ENCODE peak calls at places on chromosome 10, in four cellular contexts. E is MM.1S, K is GM23248, S is OCI-LY7. P is an unnamed sample.
A peak's percentile ranks its signal among the peaks of the same experiment; 100 is the strongest.

GRCh38 chr10:12549297-12549696 is 199.9 kb downstream of the CAMK1D start:
- DNase-seq in E (peak; percentile 58), K (no peak), S (peak; percentile 40), P (peak; percentile 54)

GRCh38 chr10:119304541-119304940 is 97.2 kb downstream of the GRK5 start:
- DNase-seq in E (no peak), K (no peak), S (peak; percentile 43), P (peak; percentile 57)

GRCh38 chr10:96496281-96496925 is 17.3 kb downstream of the TLL2 start:
- DNase-seq in E (no peak), K (peak; percentile 65), S (no peak), P (peak; percentile 35)

GRCh38 chr10:22334414-22335203 is 10.7 kb upstream of the SPAG6 start:
- DNase-seq in E (no peak), K (no peak), S (no peak), P (no peak)

GRCh38 chr10:3199488-3199887 is 26.9 kb upstream of the PITRM1 start:
- DNase-seq in E (no peak), K (no peak), S (no peak), P (no peak)

GRCh38 chr10:94129393-94130130 is 135.8 kb downstream of the PLCE1 start:
- DNase-seq in E (no peak), K (peak; percentile 91), S (no peak), P (no peak)

GRCh38 chr10:29681700-29682444 is 47.1 kb upstream of the SVIL start:
- DNase-seq in E (no peak), K (no peak), S (peak; percentile 11), P (no peak)

GRCh38 chr10:101565936-101566332 is 22.1 kb downstream of the POLL start:
- DNase-seq in E (no peak), K (no peak), S (no peak), P (no peak)

GRCh38 chr10:43255644-43256431 is 11.0 kb downstream of the RASGEF1A start:
- DNase-seq in E (peak; percentile 19), K (peak; percentile 56), S (peak; percentile 68), P (peak; percentile 85)

GRCh38 chr10:125062244-125063208 is 97.8 kb downstream of the CTBP2 start:
- DNase-seq in E (no peak), K (no peak), S (no peak), P (no peak)

GRCh38 chr10:125060486-125060850 is 99.9 kb downstream of the CTBP2 start:
- DNase-seq in E (no peak), K (peak; percentile 88), S (no peak), P (no peak)

GRCh38 chr10:125060038-125060437 is 100.3 kb downstream of the CTBP2 start:
- DNase-seq in E (no peak), K (peak; percentile 54), S (no peak), P (no peak)

GRCh38 chr10:125061557-125062243 is 98.7 kb downstream of the CTBP2 start:
- DNase-seq in E (no peak), K (no peak), S (peak; percentile 64), P (peak; percentile 81)

DNA sequence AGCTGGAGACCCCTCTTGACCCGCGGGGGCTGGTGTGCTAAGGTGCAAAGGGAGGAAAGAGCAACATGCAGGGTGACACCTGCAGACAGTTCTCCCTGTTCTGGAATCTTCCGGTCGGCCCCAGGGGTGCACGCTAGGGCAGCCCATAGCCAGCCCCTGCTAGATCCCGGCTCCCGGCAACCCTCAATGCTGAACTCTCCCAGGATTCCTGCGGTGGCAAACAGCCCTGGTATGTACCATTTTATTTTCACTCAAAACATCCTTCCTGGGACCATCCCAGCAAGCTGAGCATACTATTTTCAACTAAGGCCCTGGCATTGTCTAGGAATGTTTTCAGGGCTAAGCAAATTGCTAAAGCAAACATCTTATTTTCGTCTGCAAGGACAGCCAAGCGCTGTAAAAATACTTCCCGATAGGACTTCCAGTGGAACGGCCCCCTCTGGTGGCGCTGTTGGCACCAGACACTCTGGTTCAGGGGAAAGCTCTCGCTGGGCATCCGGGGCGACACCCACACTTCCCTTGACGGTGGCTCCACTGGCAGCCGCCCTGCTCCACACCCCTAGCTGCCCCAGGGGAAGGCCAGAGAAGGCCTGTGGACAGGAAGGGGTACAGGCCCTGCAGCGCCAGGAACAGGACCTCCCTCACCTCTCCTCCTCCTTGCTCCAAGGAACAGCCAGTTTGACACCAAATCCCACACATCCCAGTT is 99.4 kb downstream of the CTBP2 start:
- DNase-seq in E (no peak), K (peak; percentile 92), S (peak; percentile 73), P (peak; percentile 87)
- H4K20me1 ChIP-seq in E (no peaks in the 10 kb centered on the region), K (peaks cover 11% of the 10 kb centered on the region), S (no peaks in the 10 kb centered on the region), P (peaks cover 5% of the 10 kb centered on the region)

GRCh38 chr10:126944191-126944590 is 39.0 kb downstream of the DOCK1 start:
- DNase-seq in E (no peak), K (no peak), S (no peak), P (no peak)
- H4K20me1 ChIP-seq in E (no peaks in the 10 kb centered on the region), K (peaks cover 7% of the 10 kb centered on the region), S (no peaks in the 10 kb centered on the region), P (no peaks in the 10 kb centered on the region)

GRCh38 chr10:110977662-110978061 is 58.3 kb downstream of the SHOC2 start:
- DNase-seq in E (no peak), K (no peak), S (no peak), P (no peak)
- H4K20me1 ChIP-seq in E (no peaks in the 10 kb centered on the region), K (peaks cover 14% of the 10 kb centered on the region), S (peaks cover 15% of the 10 kb centered on the region), P (peaks cover 3% of the 10 kb centered on the region)

DNA sequence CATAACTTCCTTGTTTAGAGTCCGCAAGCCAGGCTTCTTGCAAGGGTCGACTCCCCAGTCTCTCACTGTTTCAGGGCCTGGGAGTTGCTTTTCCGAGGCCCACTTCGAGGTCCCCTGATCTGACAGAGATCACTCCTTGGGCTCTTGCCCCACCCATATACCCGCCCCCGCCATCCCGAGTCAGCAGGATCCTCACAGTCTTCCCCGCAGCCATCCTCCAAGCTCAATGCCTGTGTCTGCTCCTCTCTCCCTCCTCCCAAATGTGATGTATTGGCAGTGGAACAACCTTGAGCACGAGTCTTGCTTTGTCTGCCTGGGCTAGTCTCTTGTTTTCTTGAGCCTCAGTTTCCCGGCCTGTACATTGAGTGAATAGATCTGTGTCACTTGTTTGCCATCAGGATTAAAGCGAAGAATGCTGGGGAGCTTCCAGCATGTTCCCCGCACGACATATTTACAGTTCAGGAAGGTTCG is 2.4 kb upstream of the HMX2 start:
- DNase-seq in E (no peak), K (no peak), S (no peak), P (no peak)
- H4K20me1 ChIP-seq in E (no peaks in the 10 kb centered on the region), K (no peaks in the 10 kb centered on the region), S (no peaks in the 10 kb centered on the region), P (no peaks in the 10 kb centered on the region)

GRCh38 chr10:123563994-123564393 is 102.2 kb upstream of the GPR26 start:
- DNase-seq in E (no peak), K (no peak), S (no peak), P (no peak)
- H4K20me1 ChIP-seq in E (no peaks in the 10 kb centered on the region), K (no peaks in the 10 kb centered on the region), S (no peaks in the 10 kb centered on the region), P (peaks cover 2% of the 10 kb centered on the region)

DNA sequence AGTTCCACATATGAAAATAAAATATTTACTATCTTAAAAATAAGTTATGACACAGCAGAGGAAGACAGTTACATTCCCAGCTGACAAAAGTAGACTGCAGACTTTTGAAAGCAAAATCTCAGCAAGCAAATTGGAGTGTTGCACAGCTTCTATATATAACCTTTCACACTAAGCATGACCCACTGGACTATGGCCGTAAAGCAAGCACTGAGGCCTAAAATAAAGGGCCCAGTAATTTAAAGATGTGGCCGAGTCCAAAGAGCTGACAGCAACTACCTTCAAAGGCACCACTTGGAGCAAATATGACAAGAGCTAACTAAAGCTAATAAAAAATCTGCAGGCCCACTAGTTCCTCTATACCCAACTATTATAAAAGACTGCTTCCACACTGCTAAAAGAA is 6.5 kb downstream of the GDI2 start:
- DNase-seq in E (no peak), K (no peak), S (peak; percentile 34), P (no peak)
- H4K20me1 ChIP-seq in E (peaks cover 59% of the 10 kb centered on the region), K (peaks cover 43% of the 10 kb centered on the region), S (peaks cover 55% of the 10 kb centered on the region), P (peaks cover 46% of the 10 kb centered on the region)

DNA sequence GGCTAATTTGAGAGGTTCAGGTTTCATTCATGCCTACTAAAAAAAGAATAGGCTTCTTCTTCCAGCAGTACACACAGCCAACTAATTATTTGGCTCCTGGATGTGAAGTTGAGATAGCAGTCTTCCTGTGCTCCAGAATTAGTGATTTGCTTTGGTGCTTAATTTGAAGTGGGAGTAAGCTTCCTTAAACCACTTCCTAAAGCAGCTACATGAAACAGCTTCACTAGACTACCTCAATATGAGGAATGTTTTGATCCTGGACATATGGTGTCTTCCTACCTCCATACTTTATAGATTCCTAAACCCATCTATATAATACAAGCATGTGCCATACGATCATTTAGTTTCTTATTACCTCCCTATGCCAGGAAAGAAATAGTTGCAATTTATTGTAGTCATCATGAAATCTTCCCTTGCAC is 8.4 kb downstream of the VIM start:
- DNase-seq in E (no peak), K (peak; percentile 31), S (no peak), P (no peak)
- H4K20me1 ChIP-seq in E (no peaks in the 10 kb centered on the region), K (peaks cover 34% of the 10 kb centered on the region), S (no peaks in the 10 kb centered on the region), P (no peaks in the 10 kb centered on the region)

GRCh38 chr10:125332548-125333208 is 172.3 kb upstream of the CTBP2 start:
- DNase-seq in E (no peak), K (no peak), S (no peak), P (no peak)
- H4K20me1 ChIP-seq in E (no peaks in the 10 kb centered on the region), K (no peaks in the 10 kb centered on the region), S (no peaks in the 10 kb centered on the region), P (no peaks in the 10 kb centered on the region)

DNA sequence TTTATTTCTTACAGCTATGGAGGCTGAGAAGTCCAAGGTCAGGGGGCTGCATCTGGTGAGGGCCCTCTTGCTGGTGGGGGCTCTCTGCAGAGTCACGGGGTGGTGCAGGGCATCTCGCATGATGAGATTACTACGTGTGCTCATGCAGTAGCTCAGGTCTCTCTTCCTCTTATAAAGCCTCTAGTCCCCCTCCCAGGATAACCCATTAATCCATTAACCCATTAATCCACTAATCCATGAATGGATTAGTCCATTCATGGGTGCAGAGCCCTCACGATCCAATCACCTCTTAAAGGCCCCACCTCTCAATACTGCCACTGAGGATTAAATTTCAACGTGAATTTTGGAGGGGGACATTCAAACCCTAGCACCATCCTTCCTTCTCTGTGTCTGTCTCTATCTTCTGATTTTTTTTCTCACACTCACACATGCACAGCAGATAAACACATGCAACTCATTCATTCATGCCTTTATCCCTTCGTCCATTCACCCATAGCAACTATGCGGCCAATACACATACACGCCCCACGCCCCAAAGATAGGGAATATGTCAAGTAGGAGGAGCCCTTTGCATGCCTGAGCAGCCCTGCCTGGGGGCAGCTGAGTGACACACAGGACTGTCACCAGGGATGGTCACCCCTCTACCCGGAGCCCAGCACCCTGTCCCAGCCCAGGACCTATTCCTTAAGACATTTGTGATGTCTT is 86.5 kb downstream of the C10orf105 start:
- DNase-seq in E (no peak), K (no peak), S (no peak), P (no peak)
- H4K20me1 ChIP-seq in E (no peaks in the 10 kb centered on the region), K (no peaks in the 10 kb centered on the region), S (no peaks in the 10 kb centered on the region), P (no peaks in the 10 kb centered on the region)

P was measured in Karpas-422.